ENCODE peak calls at places on chromosomes 7 and 10, in six cellular contexts. O is esophagus squamous epithelium, T is stomach, N is sigmoid colon, U is A549, A is body of pancreas. Z is an unnamed sample.

GRCh38 chr10:96497391-96497790 is 16.3 kb downstream of the TLL2 start:
- DNase-seq in O (no peak), T (no peak), N (no peak), U (no peak), A (no peak), Z (peak; percentile 25)

GRCh38 chr10:132193907-132194552 is 7.3 kb downstream of the DPYSL4 start:
- DNase-seq in O (no peak), T (no peak), N (no peak), U (no peak), A (no peak), Z (no peak)

GRCh38 chr10:21402606-21403083 is 122.8 kb downstream of the SKIDA1 start:
- DNase-seq in O (no peak), T (no peak), N (no peak), U (no peak), A (no peak), Z (no peak)

GRCh38 chr7:88357794-88358533 is 51.3 kb upstream of the STEAP4 start:
- DNase-seq in O (no peak), T (no peak), N (no peak), U (no peak), A (no peak), Z (no peak)

GRCh38 chr10:18195060-18195799 is 55.0 kb downstream of the CACNB2 start:
- DNase-seq in O (no peak), T (no peak), N (peak; percentile 74), U (no peak), A (no peak), Z (no peak)

GRCh38 chr7:1725766-1726630 is 55.9 kb downstream of the ELFN1 start:
- DNase-seq in O (no peak), T (no peak), N (no peak), U (no peak), A (no peak), Z (no peak)

GRCh38 chr7:106535234-106536026 is 125.5 kb downstream of the CCDC71L start:
- DNase-seq in O (no peak), T (no peak), N (no peak), U (no peak), A (no peak), Z (no peak)

GRCh38 chr7:105011771-105012502 is 2.1 kb upstream of the KMT2E start:
- DNase-seq in O (no peak), T (no peak), N (peak; percentile 75), U (no peak), A (peak; percentile 33), Z (peak; percentile 86)

GRCh38 chr10:110176626-110177025 is 30.8 kb upstream of the MXI1 start:
- DNase-seq in O (no peak), T (no peak), N (no peak), U (no peak), A (no peak), Z (peak; percentile 48)

DNA sequence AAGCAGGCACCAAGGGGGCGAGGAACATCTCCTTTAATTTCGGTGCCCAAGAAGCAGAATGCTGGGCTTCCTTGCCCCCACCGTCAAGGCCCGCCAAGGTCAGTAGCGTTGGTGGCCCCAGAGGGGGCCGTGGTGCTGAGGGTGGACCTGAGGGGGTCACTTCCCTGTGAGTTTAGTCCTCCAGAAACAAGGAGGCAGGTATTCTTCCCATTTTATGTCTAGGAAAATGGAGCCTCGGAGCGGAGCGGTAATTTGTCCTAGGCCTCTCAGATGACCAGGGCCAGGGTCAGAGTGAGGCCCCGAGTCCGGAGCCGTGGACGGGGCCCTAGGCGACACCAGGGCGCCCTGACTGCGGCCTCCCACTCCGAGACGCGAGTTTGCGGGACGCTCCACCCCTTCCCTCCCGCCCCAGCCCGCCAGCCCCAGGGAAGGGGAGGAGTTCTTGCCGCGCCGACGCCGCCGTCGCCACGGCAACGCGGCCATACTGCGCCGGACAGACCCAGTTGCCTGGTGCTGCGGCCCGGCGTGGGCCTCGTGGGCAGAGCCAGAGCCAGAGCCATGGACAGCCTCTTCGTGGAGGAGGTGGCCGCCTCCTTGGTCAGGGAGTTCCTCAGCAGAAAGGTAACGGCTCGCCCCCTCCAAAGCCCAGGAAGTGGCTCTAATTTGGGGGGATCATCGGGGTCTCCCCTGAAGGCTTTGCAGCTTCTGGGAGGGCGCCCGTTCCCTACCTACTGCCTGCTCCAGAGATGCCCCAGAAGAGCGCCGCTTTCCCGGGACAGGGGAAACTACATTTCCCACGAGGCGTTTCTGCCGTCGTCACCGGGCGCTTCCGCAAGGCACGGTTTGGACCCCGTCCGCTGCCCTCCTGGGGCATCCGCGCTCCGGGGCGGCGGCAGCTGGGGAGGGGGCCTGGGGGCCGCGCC is at the start of gene MINDY4:
- DNase-seq in O (no peak), T (peak; percentile 78), N (peak; percentile 93), U (peak; percentile 87), A (peak; percentile 84), Z (peak; percentile 51)
- TF ChIP-seq POLR2A in O (no peak), T (no peak), N (no peak), U (peak; percentile 82), A (peak; percentile 59), Z (no peak)

DNA sequence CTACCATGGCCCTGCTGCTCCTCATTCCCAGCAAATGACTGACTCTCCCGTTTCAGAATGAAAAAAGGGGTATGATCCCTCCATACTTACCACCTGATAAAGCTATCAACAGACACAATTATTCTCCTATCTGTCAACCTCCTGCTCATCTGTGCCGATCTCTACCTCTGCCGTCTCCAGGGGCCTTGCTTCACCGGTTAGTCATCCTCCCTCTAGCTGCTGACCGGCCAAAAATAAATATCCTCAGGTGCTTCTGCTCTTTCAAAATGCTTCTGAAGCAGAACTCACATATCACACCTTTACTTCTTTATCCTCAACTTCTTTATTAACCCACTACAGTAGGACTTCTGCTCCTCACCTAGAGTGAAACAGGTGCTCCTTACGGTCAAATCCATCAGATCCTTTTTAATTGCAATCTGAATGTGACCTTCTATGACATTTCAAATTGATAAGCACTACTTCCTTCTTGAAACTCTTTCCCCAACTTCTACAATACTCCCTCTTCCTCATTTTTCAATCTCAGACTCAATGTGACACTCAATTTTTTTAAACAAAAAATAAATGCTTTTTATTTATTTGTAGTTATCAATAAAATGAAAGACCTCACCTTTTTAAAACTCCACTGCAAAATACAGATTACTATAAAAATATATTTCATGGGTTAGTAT is 63.2 kb downstream of the LMBR1 start:
- DNase-seq in O (no peak), T (no peak), N (no peak), U (no peak), A (no peak), Z (no peak)
- H3K4me3 ChIP-seq in O (no peak overlapping the region), T (no peak overlapping the region), N (no peak overlapping the region), U (no peak overlapping the region), A (no peak overlapping the region), Z (no peak overlapping the region)

DNA sequence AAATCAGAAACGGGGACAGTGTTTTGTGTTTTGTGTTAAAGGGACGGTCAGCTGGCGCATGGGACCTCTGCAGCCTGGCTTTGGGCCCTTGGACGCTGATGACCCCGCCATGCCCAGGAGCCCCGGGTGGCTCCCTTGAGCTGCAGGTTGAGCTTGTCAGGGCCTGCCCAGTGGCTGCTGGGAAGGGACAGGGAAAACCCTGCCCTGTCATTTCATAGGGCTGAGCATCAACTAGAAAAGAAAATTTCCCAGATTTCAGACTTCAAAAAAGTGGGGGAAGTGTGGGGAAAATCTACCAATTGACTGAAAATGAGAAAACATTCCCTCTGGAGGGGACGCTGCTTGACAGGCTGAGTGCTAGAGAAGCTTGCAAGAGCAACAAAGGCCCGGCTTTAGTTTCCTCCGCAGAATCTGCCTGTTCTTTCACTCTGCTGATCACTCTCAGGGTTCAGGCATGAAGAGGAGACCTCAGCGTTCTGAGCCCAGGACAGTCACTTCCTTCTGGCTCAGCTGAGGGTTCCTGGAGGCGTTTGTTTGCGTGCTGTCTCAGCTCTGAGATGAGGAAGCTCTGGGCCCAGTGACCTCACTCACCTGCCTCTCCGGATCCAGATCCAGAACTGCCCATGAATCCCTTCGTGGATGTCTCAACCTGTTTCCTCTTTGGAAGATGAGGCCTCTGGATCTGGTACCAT is 18.6 kb upstream of the DNAJB6 start:
- DNase-seq in O (no peak), T (peak; percentile 29), N (no peak), U (no peak), A (no peak), Z (peak; percentile 49)
- TF ChIP-seq POLR2A in O (no peak), T (no peak), N (no peak), U (no peak), A (no peak), Z (no peak)

DNA sequence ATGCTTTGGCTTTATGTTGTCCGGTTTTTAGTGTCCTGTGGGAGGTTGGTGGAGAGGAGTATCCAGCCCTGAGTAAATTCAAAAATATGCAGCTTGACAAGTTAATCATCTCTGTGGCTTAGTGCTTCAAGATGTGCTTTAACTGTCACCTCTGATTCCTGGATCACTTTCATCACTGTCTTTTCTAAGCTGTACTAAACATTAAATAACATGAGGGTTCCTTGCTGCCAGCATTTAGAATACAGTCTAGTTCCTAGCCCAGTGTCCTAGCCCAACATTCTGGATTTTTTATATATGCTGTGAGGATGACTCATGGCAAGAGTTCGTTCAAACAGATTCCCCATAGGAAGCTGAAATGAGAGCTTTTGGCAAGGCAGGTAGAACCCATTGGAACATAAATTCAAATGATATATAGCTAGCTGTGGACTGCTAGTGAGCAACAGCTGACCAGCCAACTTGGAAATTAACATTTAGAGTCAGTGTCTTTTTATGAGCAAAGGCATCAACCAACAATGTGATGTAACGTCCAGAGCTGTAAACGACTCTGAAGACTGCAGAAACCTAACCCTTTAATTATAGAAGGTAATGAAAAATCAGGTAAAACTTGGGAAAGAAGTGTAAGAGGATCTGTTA is 80.6 kb upstream of the OIT3 start:
- DNase-seq in O (no peak), T (no peak), N (no peak), U (peak; percentile 15), A (no peak), Z (no peak)
- H3K4me3 ChIP-seq in O (no peak overlapping the region), T (no peak overlapping the region), N (no peak overlapping the region), U (no peak overlapping the region), A (no peak overlapping the region), Z (no peak overlapping the region)

GRCh38 chr7:37771342-37771741 is 77.1 kb upstream of the NME8 start:
- DNase-seq in O (no peak), T (no peak), N (no peak), U (no peak), A (no peak), Z (no peak)

GRCh38 chr7:37770813-37771212 is 77.6 kb upstream of the NME8 start:
- DNase-seq in O (no peak), T (no peak), N (no peak), U (no peak), A (no peak), Z (no peak)

GRCh38 chr7:37765872-37766525 is 82.4 kb upstream of the NME8 start:
- DNase-seq in O (no peak), T (no peak), N (no peak), U (no peak), A (no peak), Z (no peak)
- TF ChIP-seq POLR2A in O (no peak), T (no peak), N (no peak), U (no peak), A (no peak), Z (no peak)

DNA sequence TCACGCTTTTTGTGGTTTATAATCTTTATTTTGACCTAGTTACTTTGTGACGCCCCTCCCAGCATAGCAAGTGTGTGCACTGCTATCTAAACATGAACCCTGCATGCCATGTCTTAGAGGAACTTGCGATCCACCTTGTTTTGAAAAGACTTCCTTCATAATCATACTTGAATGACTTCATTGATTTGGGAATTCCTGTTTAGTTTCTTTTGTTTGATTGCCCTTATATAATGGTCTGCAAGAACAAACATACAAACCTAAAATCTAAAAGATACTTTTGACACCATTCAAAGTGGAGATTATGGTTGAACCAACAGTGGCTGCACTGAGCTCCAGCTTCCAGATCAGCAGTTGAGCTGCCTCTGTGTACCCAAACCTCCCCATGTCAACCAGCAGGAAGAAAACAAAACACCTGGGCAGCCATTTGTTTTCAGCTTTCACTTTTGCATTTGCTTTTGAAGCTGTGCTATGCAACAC is 132.6 kb downstream of the CELF2 start:
- DNase-seq in O (no peak), T (no peak), N (no peak), U (no peak), A (no peak), Z (no peak)
- H3K4me3 ChIP-seq in O (no peak overlapping the region), T (no peak overlapping the region), N (no peak overlapping the region), U (no peak overlapping the region), A (no peak overlapping the region), Z (no peak overlapping the region)

Z was measured in lower leg skin.